ENCODE peak calls at places on chromosomes 16 and 17, in six cellular contexts. F is neuronal stem cell, S is H9, J is H1, Z is mesendoderm, P is IMR-90. V is an unnamed sample.

GRCh38 chr17:53950858-53951250 is 128.1 kb downstream of the KIF2B start:
- DNase-seq in S (no peak), J (no peak), Z (no peak), P (no peak), F (no peak), V (no peak)

GRCh38 chr16:14676633-14677032 is 17.5 kb downstream of the PLA2G10 start:
- DNase-seq in Z (no peak), J (no peak), P (no peak), S (no peak), F (no peak), V (no peak)

GRCh38 chr16:12403746-12404658 is 399.7 kb downstream of the CPPED1 start:
- DNase-seq in S (no peak), J (no peak), P (no peak), Z (no peak), F (no peak), V (no peak)

GRCh38 chr16:74726736-74727135 is 26.1 kb upstream of the MLKL start:
- DNase-seq in J (peak), P (no peak), Z (peak), S (peak), F (no peak), V (no peak)

GRCh38 chr17:49914096-49914490 is 54.9 kb upstream of the DLX4 start:
- DNase-seq in Z (no peak), F (no peak), J (no peak), S (no peak), P (no peak), V (peak)

GRCh38 chr16:50520451-50521245 is 27.5 kb upstream of the NKD1 start:
- DNase-seq in Z (no peak), F (no peak), S (peak), P (no peak), J (no peak), V (no peak)

GRCh38 chr16:17585449-17586080 is 114.8 kb upstream of the XYLT1 start:
- DNase-seq in S (no peak), F (no peak), J (no peak), Z (no peak), P (no peak), V (no peak)

GRCh38 chr17:49841548-49841947 is 6.3 kb downstream of the TAC4 start:
- DNase-seq in J (no peak), P (no peak), Z (no peak), S (no peak), F (no peak), V (no peak)

GRCh38 chr16:13098536-13098935 is 197.1 kb downstream of the SHISA9 start:
- DNase-seq in J (no peak), Z (peak), S (no peak), P (no peak), F (no peak), V (no peak)

GRCh38 chr17:40351185-40352043 is 13.1 kb downstream of the GJD3 start:
- DNase-seq in F (no peak), P (no peak), Z (no peak), S (no peak), J (no peak), V (no peak)

GRCh38 chr17:27433521-27433920 is 22.7 kb upstream of the KSR1 start:
- DNase-seq in J (no peak), P (no peak), F (no peak), S (no peak), Z (no peak), V (no peak)

GRCh38 chr16:19294156-19294649 is 8.7 kb downstream of the CLEC19A start:
- DNase-seq in P (no peak), F (no peak), Z (no peak), J (no peak), S (no peak), V (peak)

GRCh38 chr17:80941743-80942211 is 49.9 kb upstream of the CHMP6 start:
- DNase-seq in J (no peak), F (no peak), P (peak), Z (no peak), S (no peak), V (no peak)

GRCh38 chr17:49575524-49576120 is at the start of gene NXPH3:
- DNase-seq in J (peak), P (peak), S (peak), F (peak), Z (peak), V (peak)

GRCh38 chr16:28212532-28212873 is 738 bp upstream of the XPO6 start:
- DNase-seq in Z (peak), J (no peak), F (no peak), S (peak), P (peak), V (peak)

GRCh38 chr16:1678500-1679098 is 520 bp downstream of the JPT2 start:
- DNase-seq in P (peak), S (no peak), J (no peak), Z (peak), F (peak), V (peak)

GRCh38 chr16:28494141-28494851 is at the start of gene APOBR:
- DNase-seq in P (no peak), Z (no peak), S (no peak), J (no peak), F (no peak), V (peak)

GRCh38 chr17:21283482-21284318 is 811 bp upstream of the MAP2K3 start:
- DNase-seq in Z (no peak), J (no peak), P (peak), F (no peak), S (no peak), V (peak)

GRCh38 chr17:71024172-71024571 is 854.8 kb downstream of the KCNJ2 start:
- DNase-seq in F (no peak), S (no peak), J (no peak), Z (no peak), P (peak), V (no peak)

GRCh38 chr17:68906638-68907037 is 48.6 kb downstream of the ABCA8 start:
- DNase-seq in S (no peak), P (peak), F (no peak), J (no peak), Z (peak), V (no peak)

GRCh38 chr17:68489919-68490318 is 22.3 kb upstream of the PRKAR1A start:
- DNase-seq in F (no peak), P (no peak), J (no peak), Z (no peak), S (no peak), V (no peak)

GRCh38 chr16:49495151-49495566 is 121.6 kb downstream of the C16orf78 start:
- DNase-seq in S (no peak), J (no peak), Z (no peak), F (no peak), P (no peak), V (no peak)

GRCh38 chr16:20104563-20105183 is 31.0 kb upstream of the GPR139 start:
- DNase-seq in F (no peak), P (no peak), Z (no peak), S (no peak), J (no peak), V (no peak)

GRCh38 chr17:5837055-5837491 is 233.1 kb upstream of the WSCD1 start:
- DNase-seq in S (peak), Z (no peak), F (no peak), P (peak), J (no peak), V (peak)

GRCh38 chr17:28926366-28926765 is 23.5 kb upstream of the DHRS13 start:
- DNase-seq in F (no peak), P (no peak), J (no peak), Z (no peak), S (no peak), V (no peak)

GRCh38 chr17:28926786-28927185 is 23.9 kb upstream of the DHRS13 start:
- DNase-seq in F (no peak), P (no peak), S (no peak), J (no peak), Z (no peak), V (peak)

GRCh38 chr17:28925912-28926365 is 23.1 kb upstream of the DHRS13 start:
- DNase-seq in P (peak), F (no peak), J (no peak), S (no peak), Z (no peak), V (no peak)

GRCh38 chr17:28928061-28928460 is 23.3 kb downstream of the PHF12 start:
- DNase-seq in S (no peak), Z (no peak), F (no peak), J (no peak), P (peak), V (peak)

GRCh38 chr17:28929769-28930168 is 21.5 kb downstream of the PHF12 start:
- DNase-seq in F (no peak), Z (no peak), S (no peak), P (no peak), J (no peak), V (no peak)
- H2BK120ac ChIP-seq in F (no peak), Z (no peak), S (no peak), P (no peak), J (no peak), V (no peak)

GRCh38 chr17:30477758-30478115 is 529 bp downstream of the GOSR1 start:
- DNase-seq in F (no peak), S (no peak), Z (peak), J (no peak), P (peak), V (peak)
- H2BK120ac ChIP-seq in F (no peak), S (no peak), Z (no peak), J (no peak), P (peak), V (peak)

DNA sequence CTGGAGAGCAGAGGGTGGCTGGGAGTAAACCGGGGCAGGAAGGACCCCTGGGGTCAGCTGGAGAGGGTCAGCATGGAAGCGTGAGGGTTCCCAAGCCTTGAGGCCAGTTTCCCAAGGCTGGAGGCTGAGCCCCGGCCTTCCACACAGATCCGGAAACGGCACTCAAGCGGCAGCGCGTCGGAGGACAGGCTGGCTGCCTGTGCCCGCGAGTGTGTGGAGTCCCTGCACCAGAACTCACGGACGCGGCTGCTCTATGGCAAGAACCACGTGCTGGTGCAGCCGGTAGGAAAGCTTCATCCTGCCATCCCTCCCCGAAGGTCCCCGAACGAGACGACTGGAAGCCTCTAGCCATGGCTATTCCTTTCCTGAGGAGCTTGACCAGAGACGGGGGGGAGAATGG is 26.0 kb downstream of the SGSM2 start:
- DNase-seq in J (no peak), Z (no peak), F (no peak), S (no peak), P (no peak), V (no peak)
- H2BK120ac ChIP-seq in J (no peak), Z (no peak), F (no peak), S (no peak), P (no peak), V (no peak)

DNA sequence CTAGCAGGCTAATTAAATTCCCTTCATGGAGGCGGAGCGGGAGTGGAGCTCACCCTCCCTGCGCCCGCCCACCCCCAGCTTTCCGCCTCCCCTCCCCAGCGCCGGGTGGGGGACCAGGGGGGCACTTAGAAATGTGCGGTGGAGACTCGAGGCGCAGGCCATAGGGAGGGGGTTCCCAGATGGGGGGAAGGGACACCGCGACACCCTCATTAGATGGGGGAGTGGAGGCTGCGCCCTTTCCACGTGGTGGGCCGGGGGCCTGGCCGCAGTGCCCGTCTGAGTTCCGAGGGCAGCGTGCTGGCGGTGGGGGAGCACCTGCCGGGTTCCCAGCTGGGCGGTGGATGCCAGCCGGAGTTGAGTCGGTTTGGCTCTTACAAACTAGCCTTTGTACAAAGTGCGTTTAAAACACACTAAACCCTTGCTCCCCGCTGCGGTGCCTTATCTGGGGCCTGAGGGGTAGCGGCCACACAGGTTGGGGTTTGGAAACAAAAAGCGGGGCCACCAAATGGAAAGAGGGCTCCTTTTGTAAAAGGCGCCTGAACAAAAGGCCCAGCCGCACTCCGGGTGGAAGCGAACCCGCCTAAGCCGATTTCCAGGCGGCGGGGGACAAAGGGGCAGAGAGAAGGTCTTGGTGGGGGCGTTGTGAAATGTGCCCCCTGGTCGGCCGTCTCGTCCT is 1.4 kb downstream of the GSE1 start:
- DNase-seq in Z (no peak), J (no peak), P (no peak), S (no peak), F (peak), V (no peak)
- H2BK120ac ChIP-seq in Z (no peak), J (peak), P (no peak), S (no peak), F (peak), V (peak)

GRCh38 chr17:74745548-74746177 is 2.8 kb upstream of the NHERF1 start:
- DNase-seq in S (peak), J (no peak), P (no peak), Z (peak), F (no peak), V (no peak)

GRCh38 chr17:74744714-74745547 is 3.5 kb upstream of the NHERF1 start:
- DNase-seq in Z (peak), J (peak), S (peak), P (peak), F (peak), V (peak)

GRCh38 chr17:74748279-74748528 is 224 bp upstream of the NHERF1 start:
- DNase-seq in F (no peak), J (no peak), Z (no peak), S (peak), P (no peak), V (no peak)

GRCh38 chr17:74746922-74747321 is 1.5 kb upstream of the NHERF1 start:
- DNase-seq in J (no peak), F (no peak), P (no peak), S (no peak), Z (peak), V (peak)

GRCh38 chr17:74746376-74746775 is 2.1 kb upstream of the NHERF1 start:
- DNase-seq in F (no peak), J (no peak), Z (peak), P (no peak), S (peak), V (no peak)
- H2BK120ac ChIP-seq in F (no peak), J (no peak), Z (peak), P (no peak), S (no peak), V (no peak)

GRCh38 chr17:17237026-17237799 is at the start of gene FLCN:
- DNase-seq in F (peak), P (peak), J (peak), S (peak), Z (peak), V (peak)

GRCh38 chr17:17239832-17240231 is 2.9 kb upstream of the FLCN start:
- DNase-seq in S (no peak), P (no peak), Z (no peak), J (no peak), F (no peak), V (no peak)

GRCh38 chr17:17232303-17232621 is 4.7 kb downstream of the FLCN start:
- DNase-seq in Z (no peak), F (no peak), J (no peak), P (no peak), S (no peak), V (no peak)

GRCh38 chr17:17235212-17236174 is 1.5 kb downstream of the FLCN start:
- DNase-seq in Z (no peak), S (no peak), P (peak), F (no peak), J (no peak), V (peak)

GRCh38 chr17:17236295-17237025 is 508 bp downstream of the FLCN start:
- DNase-seq in S (no peak), P (peak), F (peak), Z (peak), J (no peak), V (no peak)
- H2BK120ac ChIP-seq in S (no peak), P (peak), F (peak), Z (no peak), J (no peak), V (peak)

DNA sequence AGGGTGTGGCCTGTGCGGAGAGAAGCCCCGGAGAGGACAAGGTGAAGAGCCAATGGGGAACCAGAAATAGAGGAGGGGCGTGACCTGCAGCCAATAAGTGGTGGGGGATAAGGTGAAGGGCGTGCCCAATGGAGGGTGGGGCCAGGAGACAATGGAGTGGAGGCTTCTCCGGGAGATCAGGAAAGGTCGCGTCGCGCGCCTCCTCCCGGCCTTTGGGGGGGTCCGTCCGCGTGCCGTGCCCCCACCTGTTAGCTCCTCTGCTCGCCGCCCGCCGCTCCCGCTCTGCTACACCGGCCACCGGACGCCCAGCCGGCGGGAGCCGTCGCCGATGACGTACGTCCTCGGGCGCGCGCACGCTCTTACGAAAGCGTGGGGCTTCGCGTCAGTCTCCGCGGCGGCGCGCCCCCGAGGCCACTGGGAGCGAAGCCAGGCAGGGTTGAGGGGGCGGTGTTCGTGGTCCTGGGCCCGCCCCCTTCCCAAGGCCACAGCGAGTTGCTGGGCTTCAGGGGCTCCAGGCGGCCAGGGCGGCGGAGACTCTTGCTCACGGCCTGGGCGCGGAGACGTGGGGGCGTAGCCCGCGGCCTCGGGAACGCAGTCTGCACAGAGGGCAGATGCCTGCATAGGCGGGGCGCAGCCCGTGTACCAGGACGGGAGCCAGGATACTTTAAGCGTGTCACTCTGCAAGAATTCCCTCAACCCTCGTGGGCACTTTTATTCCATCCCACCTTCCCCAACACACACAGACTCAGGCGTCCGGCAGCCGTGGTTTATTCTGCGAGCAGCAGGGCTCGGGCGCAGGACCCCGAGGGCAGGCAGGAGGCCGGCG is at the start of gene MATCAP1:
- DNase-seq in F (peak), Z (peak), P (peak), S (peak), J (peak), V (peak)
- H2BK120ac ChIP-seq in F (no peak), Z (no peak), P (peak), S (no peak), J (no peak), V (peak)

DNA sequence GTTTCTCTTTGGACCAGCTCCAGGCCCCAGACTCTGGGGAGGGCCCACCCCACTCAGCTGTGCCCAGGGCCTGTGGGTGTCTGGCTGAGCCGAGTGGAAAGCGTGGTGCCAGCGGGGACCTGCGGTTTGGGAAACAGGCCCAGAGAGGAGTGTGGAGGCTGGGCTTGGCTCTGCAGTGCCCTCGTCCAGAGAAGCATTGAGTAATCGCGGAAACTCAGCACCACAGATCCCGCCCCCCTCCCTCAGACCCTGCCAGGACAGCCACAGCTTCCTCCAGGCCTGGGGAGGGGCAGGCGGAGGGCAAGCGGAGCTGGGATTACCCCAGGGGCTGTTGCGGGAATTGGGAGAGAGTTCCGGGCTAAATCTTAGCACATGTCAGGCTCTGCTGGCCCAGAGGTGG is 14.6 kb upstream of the PITPNA start:
- DNase-seq in P (peak), Z (peak), F (no peak), J (no peak), S (peak), V (peak)
- H2BK120ac ChIP-seq in P (peak), Z (no peak), F (no peak), J (no peak), S (no peak), V (peak)

GRCh38 chr16:86499889-86500707 is 10.2 kb upstream of the FOXF1 start:
- DNase-seq in S (peak), Z (no peak), J (no peak), P (no peak), F (no peak), V (no peak)
- H2BK120ac ChIP-seq in S (no peak), Z (no peak), J (no peak), P (peak), F (no peak), V (no peak)

DNA sequence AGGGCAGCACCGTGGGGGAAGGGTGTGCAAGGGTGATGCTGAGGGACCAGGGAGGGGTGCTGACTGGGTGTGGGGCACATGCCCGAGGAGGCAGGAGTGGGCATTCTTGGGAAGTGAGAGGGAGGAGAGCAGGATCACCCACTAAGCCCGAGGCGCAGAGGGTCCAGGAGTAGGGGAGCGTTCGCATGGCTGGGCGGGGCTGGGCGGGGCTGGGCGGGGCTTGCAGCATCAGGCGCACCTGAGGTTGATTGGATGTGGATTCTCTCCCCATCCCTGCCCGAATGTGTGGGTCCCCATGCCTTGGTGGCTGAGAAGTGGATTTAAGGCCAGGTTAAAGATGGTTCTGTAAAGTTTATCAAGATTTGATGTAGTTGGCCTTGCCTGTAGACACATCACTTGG is 14.2 kb downstream of the BANP start:
- DNase-seq in S (peak), P (no peak), F (no peak), J (no peak), Z (no peak), V (no peak)
- H2BK120ac ChIP-seq in S (no peak), P (no peak), F (no peak), J (no peak), Z (no peak), V (no peak)

V was measured in trophoblast cell.